ENCODE peak calls at places on chromosomes 5 and 9, in six cellular contexts. S is GM12865; Y is KBM-7; Z is activated naive CD4-positive, alpha-beta T cell treated with anti-CD3 and anti-CD28 coated beads for 36 hours; E is mucosa of gallbladder; I is SW480. Q is an unnamed sample.

GRCh38 chr5:17425385-17426070 is 72.5 kb upstream of the TAF11L2 start:
- DNase-seq in S (peak), Y (no peak), Z (no peak), E (no peak), I (peak), Q (no peak)

GRCh38 chr5:57442080-57442839 is 40.4 kb downstream of the ACTBL2 start:
- DNase-seq in S (peak), Y (no peak), Z (no peak), E (no peak), I (peak), Q (no peak)

GRCh38 chr5:150647275-150648251 is 7.1 kb downstream of the SYNPO start:
- DNase-seq in S (no peak), Y (no peak), Z (no peak), E (peak), I (no peak), Q (no peak)

GRCh38 chr9:91935066-91935729 is 14.8 kb downstream of the ROR2 start:
- DNase-seq in S (no peak), Y (no peak), Z (no peak), E (no peak), I (no peak), Q (no peak)

GRCh38 chr5:8749556-8749955 is 796.3 kb downstream of the SEMA5A start:
- DNase-seq in S (no peak), Y (no peak), Z (no peak), E (no peak), I (no peak), Q (no peak)

GRCh38 chr5:140040358-140040757 is 2.7 kb downstream of the NRG2 start:
- DNase-seq in S (no peak), Y (no peak), Z (no peak), E (no peak), I (no peak), Q (no peak)

GRCh38 chr9:37528652-37529072 is 42.9 kb downstream of the POLR1E start:
- DNase-seq in S (no peak), Y (no peak), Z (no peak), E (no peak), I (no peak), Q (no peak)

GRCh38 chr9:2662496-2662895 is 40.9 kb downstream of the VLDLR start:
- DNase-seq in S (no peak), Y (no peak), Z (no peak), E (no peak), I (no peak), Q (no peak)

GRCh38 chr9:75039006-75039405 is 10.9 kb upstream of the CARNMT1 start:
- DNase-seq in S (no peak), Y (no peak), Z (no peak), E (no peak), I (no peak), Q (no peak)

GRCh38 chr9:15155826-15156225 is 151.2 kb downstream of the TTC39B start:
- DNase-seq in S (no peak), Y (no peak), Z (no peak), E (no peak), I (no peak), Q (no peak)

GRCh38 chr9:6978591-6978990 is 220.8 kb downstream of the KDM4C start:
- DNase-seq in S (no peak), Y (no peak), Z (no peak), E (no peak), I (no peak), Q (no peak)

GRCh38 chr5:122093861-122094650 is 16.0 kb upstream of the LOX start:
- DNase-seq in S (no peak), Y (no peak), Z (no peak), E (no peak), I (no peak), Q (no peak)

GRCh38 chr5:173055042-173055721 is 970 bp upstream of the CREBRF start:
- DNase-seq in S (no peak), Y (no peak), Z (no peak), E (no peak), I (no peak), Q (no peak)

GRCh38 chr9:114718801-114719221 is 36.8 kb upstream of the TEX48 start:
- DNase-seq in S (peak), Y (peak), Z (peak), E (no peak), I (peak), Q (no peak)

GRCh38 chr9:114558027-114558675 is 29.4 kb upstream of the ATP6V1G1 start:
- DNase-seq in S (no peak), Y (no peak), Z (no peak), E (no peak), I (no peak), Q (no peak)

GRCh38 chr9:73577867-73578266 is 426.2 kb downstream of the ANXA1 start:
- DNase-seq in S (no peak), Y (no peak), Z (no peak), E (no peak), I (no peak), Q (no peak)